ENCODE peak calls at places on chromosomes 12 and 14, in ten cellular contexts. G is HCT116, W is left ventricle myocardium inferior, V is Caco-2, P is hepatocyte, K is lower leg skin, Z is neural crest cell, B is H9, E is GM13977, J is astrocyte of the cerebellum. R is an unnamed sample.

GRCh38 chr14:23727566-23728335 is 91.6 kb downstream of the DHRS2 start:
- DNase-seq in E (peak), K (no peak), Z (no peak), J (peak), B (peak), V (peak), P (peak), W (no peak), G (peak), R (no peak)

GRCh38 chr12:100372846-100373245 is 16.0 kb downstream of the SLC17A8 start:
- DNase-seq in G (no peak), V (no peak), B (peak), K (no peak), J (peak), E (no peak), W (no peak), Z (no peak), P (no peak), R (no peak)

GRCh38 chr12:115979351-115979750 is 298.1 kb downstream of the MED13L start:
- DNase-seq in P (no peak), K (no peak), Z (no peak), J (no peak), W (no peak), G (no peak), V (no peak), E (no peak), B (no peak), R (no peak)

GRCh38 chr12:11555195-11555594 is 94.3 kb upstream of the ETV6 start:
- DNase-seq in E (no peak), V (no peak), W (no peak), P (no peak), K (no peak), B (no peak), Z (no peak), J (no peak), G (no peak), R (no peak)

GRCh38 chr12:92541024-92541423 is 161.8 kb upstream of the PLEKHG7 start:
- DNase-seq in J (no peak), K (no peak), B (no peak), Z (no peak), W (no peak), P (no peak), E (no peak), G (no peak), V (no peak), R (no peak)

GRCh38 chr12:10737249-10737648 is 14.1 kb upstream of the YBX3 start:
- DNase-seq in G (no peak), Z (no peak), P (no peak), B (no peak), W (no peak), K (no peak), V (no peak), J (no peak), E (no peak), R (no peak)

GRCh38 chr12:119546340-119546739 is 47.2 kb upstream of the TMEM233 start:
- DNase-seq in V (no peak), W (no peak), B (no peak), G (no peak), Z (no peak), P (no peak), E (no peak), J (no peak), K (no peak), R (no peak)

GRCh38 chr12:94134226-94134795 is 14.1 kb upstream of the PLXNC1 start:
- DNase-seq in E (peak), Z (peak), G (peak), J (peak), B (no peak), W (no peak), P (peak), K (no peak), V (no peak), R (no peak)

GRCh38 chr14:104096318-104096717 is 10.8 kb downstream of the ASPG start:
- DNase-seq in K (no peak), J (no peak), B (no peak), G (no peak), P (no peak), E (no peak), W (no peak), V (no peak), Z (no peak), R (no peak)

GRCh38 chr14:45253754-45254300 is 825 bp upstream of the MIS18BP1 start:
- DNase-seq in K (peak), Z (no peak), E (no peak), P (no peak), G (peak), W (peak), V (no peak), B (no peak), J (no peak), R (no peak)

GRCh38 chr12:38887770-38888169 is 17.6 kb downstream of the CPNE8 start:
- DNase-seq in Z (no peak), E (no peak), G (no peak), P (no peak), V (no peak), W (no peak), B (no peak), J (no peak), K (no peak), R (no peak)

GRCh38 chr14:74592476-74593191 is 19.4 kb downstream of the LTBP2 start:
- DNase-seq in K (no peak), G (no peak), W (no peak), V (no peak), Z (no peak), B (no peak), E (no peak), J (no peak), P (no peak), R (no peak)

GRCh38 chr14:22265319-22266140 is 323.5 kb downstream of the DAD1 start:
- DNase-seq in B (no peak), J (no peak), P (peak), Z (no peak), G (no peak), V (peak), E (no peak), K (no peak), W (no peak), R (no peak)

GRCh38 chr12:132152921-132153321 is 8.7 kb downstream of the NOC4L start:
- DNase-seq in V (no peak), G (no peak), K (no peak), W (peak), E (peak), J (no peak), Z (no peak), P (no peak), B (no peak), R (peak)

GRCh38 chr12:27436029-27436428 is 10.5 kb upstream of the SMCO2 start:
- DNase-seq in E (no peak), W (no peak), P (no peak), Z (no peak), V (no peak), K (no peak), B (peak), J (no peak), G (no peak), R (no peak)

GRCh38 chr14:106518054-106518943 is 991.9 kb downstream of the TMEM121 start:
- DNase-seq in E (peak), P (no peak), K (no peak), V (no peak), W (peak), G (no peak), J (no peak), B (no peak), Z (no peak), R (peak)

GRCh38 chr14:71246539-71246938 is 339.3 kb downstream of the PCNX1 start:
- DNase-seq in G (no peak), V (no peak), W (no peak), B (no peak), P (no peak), E (no peak), K (no peak), Z (no peak), J (no peak), R (no peak)

GRCh38 chr14:74793506-74794155 is 30.5 kb downstream of the YLPM1 start:
- DNase-seq in V (no peak), W (no peak), P (no peak), Z (no peak), E (no peak), B (no peak), J (no peak), G (no peak), K (no peak), R (no peak)

DNA sequence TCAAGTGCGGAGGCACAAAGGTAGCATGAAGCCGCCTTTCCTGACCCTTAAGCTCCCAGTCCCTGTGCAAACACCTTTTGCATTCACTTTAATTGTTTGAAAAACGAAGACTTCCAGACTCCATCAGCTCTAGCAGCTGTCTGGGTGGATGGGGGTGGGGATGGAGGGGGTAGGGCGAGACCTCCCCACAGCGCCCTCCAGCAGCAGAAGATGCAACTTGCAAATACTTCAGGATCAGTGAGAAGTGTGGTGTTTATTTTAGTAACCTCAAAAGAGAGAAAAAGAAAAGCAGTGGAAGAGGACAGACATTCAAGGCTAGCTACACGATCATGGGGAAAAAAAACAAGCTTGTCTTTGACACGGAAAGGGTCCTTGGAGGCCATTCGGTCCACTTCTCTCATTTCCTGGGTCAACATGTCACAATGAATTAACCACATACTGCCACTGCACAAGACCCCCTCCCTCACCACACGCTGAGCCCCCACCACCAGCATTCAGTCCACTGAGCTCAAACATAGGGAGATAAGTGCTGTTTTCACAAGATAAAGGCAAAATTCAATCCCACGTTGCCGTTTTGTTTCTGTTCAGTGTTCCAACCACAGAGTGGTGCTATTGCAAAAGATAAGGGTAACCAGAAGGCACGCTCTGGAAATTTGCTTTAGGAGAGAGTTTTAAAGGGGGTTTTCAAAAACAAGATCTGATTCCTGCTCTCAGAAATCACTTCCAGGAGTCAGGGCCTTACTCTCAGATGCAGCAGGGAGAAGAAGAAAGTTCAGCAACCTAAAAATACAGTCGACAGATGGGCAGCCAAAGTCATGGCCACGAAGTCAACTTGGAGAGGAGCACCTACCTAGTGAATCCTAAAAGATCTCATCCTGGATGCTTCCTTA is 3.3 kb upstream of the NTF3 start:
- DNase-seq in P (peak), W (no peak), V (no peak), Z (no peak), K (peak), G (no peak), B (peak), E (no peak), J (peak), R (no peak)
- TF ChIP-seq CTCF in P (peak), W (peak), V (peak), Z (peak), K (no peak), G (peak), B (peak), E (peak), J (peak), R (no peak)

DNA sequence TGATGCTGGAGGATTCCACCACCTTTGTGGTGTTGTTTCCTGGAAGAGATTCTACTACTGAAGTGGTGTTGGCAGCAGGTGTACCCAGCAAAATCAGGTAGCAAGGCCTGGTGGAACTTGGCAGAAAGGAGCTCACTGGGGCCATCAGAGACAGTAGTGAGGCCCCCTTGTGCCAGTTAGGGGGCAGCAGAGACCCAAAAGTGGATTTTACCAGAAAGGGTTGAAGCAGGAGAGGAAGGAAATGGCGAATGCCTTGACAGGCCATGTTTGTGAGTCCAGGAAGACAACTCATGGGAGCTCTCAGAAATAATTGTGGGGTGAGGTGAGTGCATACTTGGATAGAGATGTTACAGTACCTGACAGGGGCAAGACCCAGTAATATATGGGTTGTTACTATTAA is 137.7 kb upstream of the FGD4 start:
- DNase-seq in P (no peak), K (no peak), G (no peak), E (no peak), J (no peak), Z (no peak), W (no peak), B (peak), V (peak), R (no peak)
- TF ChIP-seq CTCF in P (no peak), K (no peak), G (peak), E (peak), J (no peak), Z (peak), W (no peak), B (peak), V (peak), R (no peak)

GRCh38 chr12:56020437-56021189 is at the start of gene IKZF4:
- DNase-seq in Z (peak), J (no peak), G (no peak), E (no peak), K (no peak), W (no peak), B (peak), V (peak), P (peak), R (no peak)

GRCh38 chr12:56017181-56017580 is 3.7 kb upstream of the IKZF4 start:
- DNase-seq in P (no peak), J (no peak), K (no peak), Z (no peak), W (no peak), V (no peak), B (no peak), G (no peak), E (no peak), R (no peak)

GRCh38 chr12:56021882-56022497 is 1.1 kb downstream of the IKZF4 start:
- DNase-seq in P (no peak), W (no peak), G (no peak), B (no peak), E (no peak), J (no peak), K (no peak), V (no peak), Z (no peak), R (no peak)
- TF ChIP-seq CTCF in P (no peak), W (no peak), G (no peak), B (no peak), E (no peak), J (no peak), K (no peak), V (no peak), Z (no peak), R (no peak)

GRCh38 chr12:110760204-110760609 is 17.5 kb upstream of the PPP1CC start:
- DNase-seq in G (no peak), B (no peak), V (no peak), P (no peak), J (no peak), E (no peak), W (no peak), K (no peak), Z (no peak), R (peak)

GRCh38 chr12:110758922-110759321 is 16.2 kb upstream of the PPP1CC start:
- DNase-seq in W (no peak), J (no peak), G (no peak), P (no peak), K (no peak), Z (no peak), B (no peak), E (no peak), V (no peak), R (no peak)

GRCh38 chr12:110750784-110751461 is 8.2 kb upstream of the PPP1CC start:
- DNase-seq in E (no peak), P (no peak), K (no peak), B (no peak), V (no peak), W (no peak), J (peak), G (no peak), Z (no peak), R (no peak)

GRCh38 chr12:110754101-110754793 is 11.6 kb upstream of the PPP1CC start:
- DNase-seq in K (no peak), E (no peak), B (no peak), V (no peak), J (no peak), Z (no peak), P (no peak), G (no peak), W (peak), R (no peak)

DNA sequence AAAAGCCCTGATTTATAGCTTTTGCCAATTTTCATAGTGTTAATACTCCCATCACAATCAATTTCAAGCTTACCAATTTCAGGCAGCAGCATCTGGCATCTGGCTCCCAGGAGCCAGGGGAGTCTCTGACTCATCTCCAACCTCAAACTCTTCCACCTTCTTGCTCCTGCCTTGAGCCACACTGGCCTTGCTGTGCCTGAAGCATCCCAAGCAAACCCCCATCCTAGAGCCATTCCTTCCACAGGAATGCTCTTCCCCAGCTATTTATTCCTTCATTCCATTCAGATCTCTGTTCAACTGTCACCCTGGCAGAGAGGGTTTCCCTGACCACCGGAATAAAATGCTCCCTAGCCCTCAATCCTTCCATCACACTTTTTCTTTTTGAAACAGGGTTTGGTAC is 13.9 kb upstream of the PPP1CC start:
- DNase-seq in J (no peak), G (no peak), K (no peak), V (no peak), W (no peak), E (no peak), P (no peak), Z (no peak), B (no peak), R (no peak)
- TF ChIP-seq CTCF in J (no peak), G (no peak), K (no peak), V (no peak), W (no peak), E (no peak), P (no peak), Z (no peak), B (no peak), R (no peak)

DNA sequence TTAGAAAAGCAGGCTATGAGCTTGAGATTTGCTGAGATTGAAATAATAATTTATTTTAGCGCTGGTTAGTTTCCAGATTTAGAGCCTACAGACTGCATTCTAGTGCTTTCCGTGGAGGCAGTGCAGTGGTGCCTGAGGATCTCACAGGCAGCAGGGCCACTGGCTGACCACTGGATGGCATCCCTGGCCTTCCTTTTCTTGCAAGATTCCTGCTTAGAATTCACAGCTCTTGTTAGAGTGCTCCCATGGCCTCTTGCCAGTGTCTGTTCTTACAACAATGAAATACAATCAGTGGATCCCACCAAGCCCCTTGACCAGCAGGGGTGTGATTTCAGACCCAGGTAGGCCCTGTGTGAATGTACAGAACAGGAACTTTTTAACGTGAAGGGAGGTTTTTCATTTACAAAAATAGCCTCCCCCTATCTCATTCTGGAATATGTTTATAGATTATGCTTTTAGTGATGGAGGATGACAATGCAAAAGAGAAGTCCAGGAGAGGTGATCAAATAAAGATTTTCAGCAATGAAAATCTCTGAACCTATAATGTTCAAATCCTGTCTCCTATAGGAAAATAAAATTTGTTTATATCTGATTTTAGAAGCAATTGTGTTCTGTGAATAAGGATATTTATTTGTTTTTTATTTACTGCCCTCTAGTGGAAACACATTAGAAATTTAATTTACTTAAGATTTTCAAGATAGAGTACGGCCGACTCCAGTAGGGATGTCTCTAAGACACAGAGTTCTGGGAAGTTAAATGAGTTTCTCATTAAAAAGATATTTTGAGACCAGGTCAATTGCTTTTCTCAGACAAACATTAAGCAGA is 362.2 kb upstream of the STXBP6 start:
- DNase-seq in B (peak), W (no peak), P (peak), K (no peak), E (no peak), J (no peak), Z (peak), V (no peak), G (no peak), R (no peak)
- TF ChIP-seq CTCF in B (peak), W (peak), P (peak), K (no peak), E (peak), J (no peak), Z (peak), V (no peak), G (no peak), R (peak)